ENCODE peak calls at places on chromosomes 13 and 19, in four cellular contexts. G is IMR-90, M is K562, C is endothelial cell of umbilical vein. S is an unnamed sample.
A peak's percentile ranks its signal among the peaks of the same experiment; 100 is the strongest.

GRCh38 chr19:30790048-30790680 is 418.0 kb downstream of the ZNF536 start:
- DNase-seq in C (no peak), G (no peak), M (no peak), S (no peak)

GRCh38 chr13:61045197-61045596 is 370.5 kb downstream of the PCDH20 start:
- DNase-seq in C (no peak), G (no peak), M (no peak), S (no peak)

GRCh38 chr19:6260912-6261636 is 18.7 kb downstream of the MLLT1 start:
- DNase-seq in G (peak; percentile 22), M (peak; percentile 66), C (peak; percentile 44), S (no peak)

GRCh38 chr19:38806371-38806770 is 6.4 kb downstream of the LGALS4 start:
- DNase-seq in C (no peak), G (no peak), M (no peak), S (no peak)

GRCh38 chr19:55545913-55546495 is 661 bp upstream of the SBK3 start:
- DNase-seq in G (no peak), C (no peak), M (no peak), S (no peak)

GRCh38 chr19:5141278-5141925 is 172.5 kb downstream of the KDM4B start:
- DNase-seq in C (no peak), M (no peak), G (peak; percentile 45), S (no peak)

GRCh38 chr13:32008518-32009175 is 22.9 kb upstream of the FRY start:
- DNase-seq in C (no peak), G (no peak), M (no peak), S (no peak)

GRCh38 chr13:60584976-60585375 is 188.0 kb downstream of the TDRD3 start:
- DNase-seq in C (no peak), M (no peak), G (no peak), S (no peak)

GRCh38 chr13:77697208-77698103 is at the start of gene SLAIN1:
- DNase-seq in M (peak; percentile 84), C (peak; percentile 61), G (peak; percentile 5), S (no peak)

GRCh38 chr13:42384265-42384664 is 112.3 kb downstream of the AKAP11 start:
- DNase-seq in C (no peak), M (no peak), G (no peak), S (no peak)

GRCh38 chr19:15318241-15318691 is 14.1 kb downstream of the BRD4 start:
- DNase-seq in C (no peak), M (no peak), G (peak; percentile 42), S (no peak)

GRCh38 chr19:15313649-15314279 is 18.6 kb downstream of the BRD4 start:
- DNase-seq in C (no peak), M (no peak), G (no peak), S (no peak)

GRCh38 chr19:15317392-15318011 is 14.8 kb downstream of the BRD4 start:
- DNase-seq in C (no peak), G (peak; percentile 80), M (no peak), S (no peak)

GRCh38 chr19:15316498-15316897 is 15.8 kb downstream of the BRD4 start:
- DNase-seq in C (no peak), M (no peak), G (peak; percentile 80), S (no peak)

DNA sequence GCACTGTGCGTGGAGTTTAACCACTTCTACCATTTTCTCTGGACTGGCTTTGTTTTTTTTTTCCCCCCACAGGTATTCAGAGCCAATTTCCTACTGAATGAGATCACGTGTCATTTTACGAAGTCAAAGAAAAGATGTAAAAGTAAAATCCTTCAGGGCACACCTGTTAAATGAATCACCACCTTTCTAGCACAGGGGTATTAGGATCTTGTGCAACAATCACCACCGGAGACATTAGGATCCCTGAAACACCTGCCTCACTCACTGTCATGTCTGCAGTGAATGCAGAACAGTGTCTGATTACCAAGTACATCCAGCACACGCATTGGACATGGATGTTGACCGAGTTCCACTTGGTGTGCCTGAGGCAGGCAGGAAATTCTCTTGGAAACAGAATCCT is 17.2 kb downstream of the BRD4 start:
- DNase-seq in G (no peak), C (no peak), M (no peak), S (peak; percentile 52)
- H3K9me1 ChIP-seq in G (peaks cover 53% of the 10 kb centered on the region), C (no peaks in the 10 kb centered on the region), M (peaks cover 3% of the 10 kb centered on the region), S (peaks cover 18% of the 10 kb centered on the region)

DNA sequence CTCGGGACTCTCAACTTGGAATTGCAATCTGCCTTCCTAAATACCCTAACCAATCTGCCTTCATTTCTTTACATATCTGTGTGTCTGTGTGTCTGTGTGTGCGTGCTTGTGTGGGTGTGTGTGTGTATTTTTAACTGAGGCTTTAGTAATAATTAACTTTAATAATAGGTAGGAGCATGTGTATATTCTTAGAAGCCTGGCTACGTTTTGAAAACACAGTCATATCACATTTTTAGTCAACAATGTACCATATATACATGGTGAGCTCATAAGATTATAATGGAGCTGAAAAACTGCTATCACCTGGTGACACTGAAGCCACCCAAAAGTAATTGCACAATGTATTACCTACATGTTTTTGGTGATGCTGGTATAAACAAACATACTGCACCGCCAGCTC is 65.4 kb upstream of the ATXN8OS start:
- DNase-seq in M (no peak), G (no peak), C (no peak), S (no peak)
- H3K9me1 ChIP-seq in M (no peaks in the 10 kb centered on the region), G (no peaks in the 10 kb centered on the region), C (no peaks in the 10 kb centered on the region), S (no peaks in the 10 kb centered on the region)

GRCh38 chr19:7435602-7436001 is 53.2 kb downstream of the PEX11G start:
- DNase-seq in M (no peak), C (no peak), G (no peak), S (no peak)
- H3K9me1 ChIP-seq in M (peaks cover 6% of the 10 kb centered on the region), C (no peaks in the 10 kb centered on the region), G (no peaks in the 10 kb centered on the region), S (no peaks in the 10 kb centered on the region)

DNA sequence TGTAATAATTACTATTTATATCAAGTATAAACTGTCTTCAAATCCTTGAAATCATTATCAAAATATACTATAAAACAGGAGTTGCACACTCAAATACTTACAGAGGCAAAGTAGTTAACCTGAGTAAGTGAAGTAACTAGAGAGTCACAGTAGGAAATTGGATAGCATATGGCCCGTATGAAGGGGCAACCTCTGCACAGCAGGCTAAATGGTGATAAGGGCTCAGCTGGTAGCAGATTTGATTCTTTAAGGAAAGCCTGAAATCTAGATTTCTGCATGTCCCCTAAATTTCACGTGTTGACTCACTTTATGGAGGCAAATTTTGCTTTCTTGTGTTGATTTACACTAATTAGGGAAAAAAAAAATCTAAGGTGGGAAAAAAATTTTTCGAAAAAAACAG is 46.4 kb downstream of the STOML3 start:
- DNase-seq in C (no peak), M (no peak), G (no peak), S (no peak)
- H3K9me1 ChIP-seq in C (no peaks in the 10 kb centered on the region), M (no peaks in the 10 kb centered on the region), G (no peaks in the 10 kb centered on the region), S (no peaks in the 10 kb centered on the region)

GRCh38 chr19:48362716-48363499 is 832 bp downstream of the TMEM143 start:
- DNase-seq in C (peak; percentile 93), G (peak; percentile 91), M (peak; percentile 88), S (peak; percentile 78)
- H3K9me1 ChIP-seq in C (no peaks in the 10 kb centered on the region), G (no peaks in the 10 kb centered on the region), M (no peaks in the 10 kb centered on the region), S (no peaks in the 10 kb centered on the region)

GRCh38 chr19:46317339-46317738 is 20.5 kb downstream of the HIF3A start:
- DNase-seq in M (no peak), C (no peak), G (no peak), S (no peak)

GRCh38 chr19:46321653-46322052 is 24.8 kb downstream of the HIF3A start:
- DNase-seq in C (no peak), G (no peak), M (no peak), S (no peak)

GRCh38 chr19:46320559-46320958 is 23.7 kb downstream of the HIF3A start:
- DNase-seq in G (no peak), C (no peak), M (no peak), S (no peak)

GRCh38 chr19:46324277-46324676 is 22.6 kb upstream of the PPP5C start:
- DNase-seq in M (no peak), C (no peak), G (no peak), S (no peak)

GRCh38 chr19:46319620-46320019 is 22.8 kb downstream of the HIF3A start:
- DNase-seq in G (no peak), C (no peak), M (no peak), S (no peak)
- H3K9me1 ChIP-seq in G (no peaks in the 10 kb centered on the region), C (no peaks in the 10 kb centered on the region), M (no peaks in the 10 kb centered on the region), S (no peaks in the 10 kb centered on the region)

S was measured in keratinocyte.